ENCODE peak calls at places on chromosomes 1 and 21, in five cellular contexts. N, I, O, L and V are unnamed samples.

GRCh38 chr21:18398843-18399242 is 4.7 kb downstream of the TMPRSS15 start:
- DNase-seq in N (no peak), L (no peak), O (no peak), I (no peak), V (no peak)

GRCh38 chr1:52032785-52033131 is 852 bp downstream of the KTI12 start:
- DNase-seq in O (peak), N (no peak), I (no peak), L (no peak), V (peak)

GRCh38 chr1:67683736-67684525 is 1.1 kb upstream of the GADD45A start:
- DNase-seq in I (no peak), O (no peak), N (no peak), L (no peak), V (peak)

GRCh38 chr1:242828828-242829227 is 304.3 kb upstream of the PLD5 start:
- DNase-seq in O (no peak), L (no peak), I (no peak), N (no peak), V (no peak)

GRCh38 chr1:177010246-177010825 is 154.2 kb downstream of the ASTN1 start:
- DNase-seq in I (no peak), L (no peak), O (no peak), N (no peak), V (no peak)

GRCh38 chr1:71494163-71494562 is 413.3 kb upstream of the ZRANB2 start:
- DNase-seq in I (no peak), N (no peak), L (no peak), O (no peak), V (no peak)

GRCh38 chr1:96721382-96722160 is at the start of gene PTBP2:
- DNase-seq in I (peak), N (peak), O (peak), L (peak), V (peak)

GRCh38 chr1:233518344-233518743 is 95.6 kb upstream of the KCNK1 start:
- DNase-seq in O (no peak), N (no peak), L (no peak), I (no peak), V (peak)

GRCh38 chr1:10888791-10889627 is 92.6 kb upstream of the CASZ1 start:
- DNase-seq in I (no peak), O (no peak), L (no peak), N (no peak), V (no peak)

GRCh38 chr1:154551474-154551873 is 7.0 kb downstream of the UBE2Q1 start:
- DNase-seq in L (no peak), I (no peak), O (no peak), N (no peak), V (peak)

GRCh38 chr1:14181191-14181793 is 417.2 kb upstream of the KAZN start:
- DNase-seq in L (no peak), N (no peak), I (no peak), O (no peak), V (no peak)

GRCh38 chr21:36704958-36705678 is 6.2 kb downstream of the SIM2 start:
- DNase-seq in L (no peak), N (no peak), O (no peak), I (no peak), V (no peak)

GRCh38 chr1:78274814-78275213 is 216.0 kb upstream of the PTGFR start:
- DNase-seq in I (no peak), O (no peak), N (no peak), L (no peak), V (no peak)

GRCh38 chr1:192958871-192959270 is 100.3 kb downstream of the UCHL5 start:
- DNase-seq in L (no peak), N (peak), O (no peak), I (no peak), V (no peak)

GRCh38 chr21:41482321-41482720 is 25.6 kb downstream of the TMPRSS2 start:
- DNase-seq in L (no peak), N (no peak), I (no peak), O (no peak), V (no peak)

GRCh38 chr1:39849203-39849602 is 34.1 kb downstream of the TRIT1 start:
- DNase-seq in I (no peak), N (no peak), L (no peak), O (no peak), V (no peak)

GRCh38 chr1:35243681-35244080 is 24.8 kb upstream of the ZMYM4 start:
- DNase-seq in N (no peak), I (no peak), O (no peak), L (no peak), V (peak)

GRCh38 chr1:6440198-6441126 is 15.9 kb downstream of the ESPN start:
- DNase-seq in L (peak), N (no peak), I (peak), O (no peak), V (peak)

GRCh38 chr1:24606621-24607020 is 36.5 kb upstream of the SRRM1 start:
- DNase-seq in O (no peak), N (no peak), L (no peak), I (no peak), V (peak)

GRCh38 chr1:48036693-48037386 is 39.7 kb upstream of the TRABD2B start:
- DNase-seq in I (no peak), O (no peak), L (no peak), N (no peak), V (no peak)

GRCh38 chr1:151621351-151621750 is 9.5 kb downstream of the SNX27 start:
- DNase-seq in L (no peak), N (no peak), O (no peak), I (no peak), V (no peak)